ENCODE peak calls at places on chromosomes 13 and 19, in eight cellular contexts. R is progenitor cell of endocrine pancreas; D is pons; Q is mucosa of descending colon; A is activated CD4-positive, CD25-positive, alpha-beta regulatory T cell treated with anti-CD3 and anti-CD28 coated beads, Interleukin-2, amount 50 U/mL, for 16 hours; L is breast epithelium; H is GM12892; Y is neural crest cell. K is an unnamed sample.

GRCh38 chr19:1244693-1245451 is 3.3 kb downstream of the ATP5F1D start:
- DNase-seq in R (no peak), D (peak), Q (peak), A (no peak), L (no peak), H (no peak), Y (no peak), K (no peak)

GRCh38 chr13:110850006-110850405 is 64.9 kb downstream of the ANKRD10 start:
- DNase-seq in R (no peak), D (peak), Q (no peak), A (no peak), L (no peak), H (no peak), Y (no peak), K (no peak)

GRCh38 chr13:59176775-59177174 is 987.0 kb downstream of the DIAPH3 start:
- DNase-seq in R (no peak), D (no peak), Q (no peak), A (no peak), L (no peak), H (no peak), Y (no peak), K (no peak)

GRCh38 chr13:27319404-27319803 is 48.8 kb downstream of the RASL11A start:
- DNase-seq in R (no peak), D (no peak), Q (no peak), A (no peak), L (no peak), H (no peak), Y (no peak), K (no peak)

GRCh38 chr19:11496391-11497163 is 9.1 kb downstream of the ZNF653 start:
- DNase-seq in R (peak), D (peak), Q (peak), A (peak), L (no peak), H (peak), Y (peak), K (peak)

GRCh38 chr13:110499621-110500281 is 61.8 kb downstream of the RAB20 start:
- DNase-seq in R (no peak), D (no peak), Q (no peak), A (no peak), L (no peak), H (no peak), Y (no peak), K (no peak)

GRCh38 chr13:20526664-20527063 is 1.0 kb upstream of the CRYL1 start:
- DNase-seq in R (no peak), D (no peak), Q (no peak), A (no peak), L (no peak), H (no peak), Y (no peak), K (no peak)

GRCh38 chr13:42474954-42475353 is 99.0 kb upstream of the TNFSF11 start:
- DNase-seq in R (no peak), D (no peak), Q (no peak), A (no peak), L (no peak), H (no peak), Y (no peak), K (peak)

GRCh38 chr19:13153627-13154240 is 3.5 kb downstream of the IER2 start:
- DNase-seq in R (peak), D (peak), Q (peak), A (no peak), L (peak), H (no peak), Y (no peak), K (no peak)

GRCh38 chr13:27476943-27477681 is 26.7 kb upstream of the MTIF3 start:
- DNase-seq in R (no peak), D (no peak), Q (no peak), A (peak), L (no peak), H (peak), Y (no peak), K (peak)

GRCh38 chr13:82634946-82635345 is 1247.3 kb downstream of the SLITRK1 start:
- DNase-seq in R (no peak), D (no peak), Q (no peak), A (no peak), L (no peak), H (no peak), Y (no peak), K (no peak)

GRCh38 chr13:113652404-113653263 is 5.4 kb downstream of the ATP4B start:
- DNase-seq in R (no peak), D (no peak), Q (peak), A (no peak), L (no peak), H (no peak), Y (no peak), K (no peak)

GRCh38 chr19:47492137-47492533 is 8.1 kb upstream of the KPTN start:
- DNase-seq in R (no peak), D (no peak), Q (no peak), A (no peak), L (no peak), H (no peak), Y (no peak), K (no peak)

GRCh38 chr13:109297628-109298027 is 488.8 kb downstream of the IRS2 start:
- DNase-seq in R (no peak), D (no peak), Q (no peak), A (no peak), L (no peak), H (no peak), Y (no peak), K (peak)

GRCh38 chr19:4430760-4431159 is 26.8 kb downstream of the UBXN6 start:
- DNase-seq in R (no peak), D (peak), Q (no peak), A (no peak), L (no peak), H (no peak), Y (no peak), K (no peak)

GRCh38 chr13:32824671-32825070 is 191.6 kb upstream of the KL start:
- DNase-seq in R (no peak), D (no peak), Q (no peak), A (no peak), L (no peak), H (no peak), Y (no peak), K (peak)

GRCh38 chr13:30140973-30141372 is 166.4 kb downstream of the KATNAL1 start:
- DNase-seq in R (no peak), D (no peak), Q (no peak), A (no peak), L (no peak), H (no peak), Y (no peak), K (no peak)

GRCh38 chr19:15998166-15998565 is 49.4 kb downstream of the OR10H4 start:
- DNase-seq in R (no peak), D (no peak), Q (no peak), A (no peak), L (no peak), H (no peak), Y (no peak), K (no peak)

GRCh38 chr13:91922969-91923592 is 524.7 kb downstream of the GPC5 start:
- DNase-seq in R (no peak), D (peak), Q (no peak), A (no peak), L (no peak), H (no peak), Y (no peak), K (no peak)

GRCh38 chr19:53906211-53907192 is 2.6 kb upstream of the CACNG7 start:
- DNase-seq in R (peak), D (no peak), Q (peak), A (peak), L (no peak), H (peak), Y (peak), K (no peak)

GRCh38 chr19:18730885-18731513 is 47.5 kb downstream of the CRTC1 start:
- DNase-seq in R (no peak), D (no peak), Q (no peak), A (no peak), L (no peak), H (no peak), Y (no peak), K (no peak)

GRCh38 chr19:29489182-29489951 is 36.4 kb upstream of the VSTM2B start:
- DNase-seq in R (no peak), D (no peak), Q (no peak), A (no peak), L (no peak), H (no peak), Y (no peak), K (no peak)

GRCh38 chr13:95360464-95361097 is 59.3 kb upstream of the ABCC4 start:
- DNase-seq in R (no peak), D (no peak), Q (no peak), A (no peak), L (no peak), H (no peak), Y (no peak), K (no peak)

GRCh38 chr19:50333235-50333736 is 4.1 kb upstream of the KCNC3 start:
- DNase-seq in R (peak), D (peak), Q (peak), A (peak), L (peak), H (peak), Y (peak), K (peak)

GRCh38 chr13:88068975-88069374 is 397.8 kb downstream of the SLITRK5 start:
- DNase-seq in R (no peak), D (no peak), Q (no peak), A (no peak), L (no peak), H (no peak), Y (no peak), K (no peak)

GRCh38 chr13:41780736-41781708 is 179.9 kb downstream of the VWA8 start:
- DNase-seq in R (no peak), D (no peak), Q (no peak), A (no peak), L (peak), H (no peak), Y (no peak), K (peak)

GRCh38 chr13:27374126-27374613 is 50.2 kb upstream of the GTF3A start:
- DNase-seq in R (no peak), D (no peak), Q (peak), A (no peak), L (no peak), H (no peak), Y (no peak), K (no peak)

GRCh38 chr13:101327844-101328243 is 88.5 kb downstream of the NALCN start:
- DNase-seq in R (no peak), D (no peak), Q (no peak), A (no peak), L (no peak), H (no peak), Y (no peak), K (no peak)

GRCh38 chr13:78022164-78022877 is 103.7 kb upstream of the EDNRB start:
- DNase-seq in R (no peak), D (peak), Q (no peak), A (no peak), L (no peak), H (peak), Y (no peak), K (peak)

GRCh38 chr13:35699805-35700204 is 223.3 kb upstream of the MAB21L1 start:
- DNase-seq in R (no peak), D (no peak), Q (no peak), A (no peak), L (no peak), H (no peak), Y (no peak), K (no peak)

GRCh38 chr19:33240181-33240771 is 14.6 kb upstream of the SLC7A10 start:
- DNase-seq in R (no peak), D (no peak), Q (no peak), A (no peak), L (no peak), H (no peak), Y (no peak), K (no peak)

GRCh38 chr13:98286814-98287213 is 109.7 kb upstream of the RNF113B start:
- DNase-seq in R (no peak), D (no peak), Q (no peak), A (no peak), L (no peak), H (no peak), Y (no peak), K (no peak)